ENCODE peak calls at places on chromosome 22, in nine cellular contexts. Q is COLO829; L is EL; A is mucosa of descending colon; P is epithelial cell of esophagus; U is effector memory CD8-positive, alpha-beta T cell; H is GM23338; F is frontal cortex; W is stimulated activated CD8-positive, alpha-beta memory T cell treated with anti-CD3 and anti-CD28 coated beads, Interleukin-4, amount 100 ng/mL, for 4 hours. Z is an unnamed sample.

GRCh38 chr22:47453049-47453448 is 690.6 kb downstream of the TBC1D22A start:
- DNase-seq in L (no peak), A (no peak), H (no peak), F (no peak), Q (no peak), W (no peak), P (no peak), U (no peak), Z (no peak)

GRCh38 chr22:37121887-37122591 is 12.5 kb upstream of the TMPRSS6 start:
- DNase-seq in U (peak; percentile 87), Q (no peak), H (peak; percentile 37), F (no peak), P (peak; percentile 93), W (peak; percentile 78), A (peak; percentile 47), L (peak; percentile 71), Z (no peak)

GRCh38 chr22:45885941-45886395 is 91.0 kb downstream of the WNT7B start:
- DNase-seq in A (no peak), U (no peak), F (peak; percentile 49), L (no peak), P (no peak), H (no peak), W (no peak), Q (no peak), Z (peak; percentile 39)

GRCh38 chr22:45515678-45516077 is 13.0 kb downstream of the FBLN1 start:
- DNase-seq in W (no peak), L (no peak), Q (no peak), P (no peak), A (no peak), H (no peak), F (no peak), U (no peak), Z (no peak)

GRCh38 chr22:41216984-41217383 is 11.9 kb downstream of the L3MBTL2 start:
- DNase-seq in L (no peak), W (no peak), A (no peak), H (no peak), P (peak; percentile 28), Q (no peak), F (no peak), U (no peak), Z (no peak)

GRCh38 chr22:35728639-35729308 is 11.1 kb downstream of the APOL5 start:
- DNase-seq in H (no peak), F (no peak), A (peak; percentile 88), L (no peak), Q (no peak), U (no peak), W (no peak), P (peak; percentile 48), Z (no peak)

GRCh38 chr22:48510599-48510998 is 1317.1 kb downstream of the BRD1 start:
- DNase-seq in U (no peak), L (no peak), F (no peak), H (no peak), Q (no peak), P (no peak), W (no peak), A (no peak), Z (no peak)

GRCh38 chr22:23553922-23554870 is 25.9 kb downstream of the IGLL1 start:
- DNase-seq in Q (no peak), A (no peak), U (no peak), P (no peak), W (no peak), L (no peak), H (no peak), F (no peak), Z (no peak)

GRCh38 chr22:49514656-49515055 is 313.0 kb downstream of the BRD1 start:
- DNase-seq in W (no peak), F (no peak), Q (no peak), A (no peak), U (no peak), L (no peak), H (no peak), P (no peak), Z (no peak)

GRCh38 chr22:29216873-29217666 is 11.4 kb downstream of the EMID1 start:
- DNase-seq in F (peak; percentile 21), W (no peak), L (peak; percentile 55), P (peak; percentile 74), U (no peak), H (no peak), Q (no peak), A (no peak), Z (no peak)

GRCh38 chr22:35611891-35612576 is 5.1 kb downstream of the MB start:
- DNase-seq in W (no peak), A (peak; percentile 55), F (no peak), U (no peak), P (no peak), L (no peak), Q (no peak), H (no peak), Z (no peak)

GRCh38 chr22:39181778-39182177 is 29.3 kb upstream of the CBX7 start:
- DNase-seq in U (no peak), L (no peak), H (no peak), W (no peak), P (no peak), Q (no peak), F (no peak), A (no peak), Z (no peak)